ENCODE peak calls at places on chromosomes 16 and 17, in four cellular contexts. S, U, R and V are unnamed samples.

GRCh38 chr17:57584050-57584551 is 161.0 kb downstream of the CCDC182 start:
- DNase-seq in S (no peak), U (no peak), R (no peak), V (no peak)

GRCh38 chr16:6193718-6194117 is 1096.1 kb upstream of the EEF2KMT start:
- DNase-seq in S (no peak), U (no peak), R (peak; percentile 39), V (peak; percentile 6)

GRCh38 chr16:56286819-56287218 is 95.5 kb downstream of the GNAO1 start:
- DNase-seq in S (no peak), U (no peak), R (no peak), V (peak; percentile 29)

GRCh38 chr16:10942352-10943297 is at the start of gene DEXI:
- DNase-seq in S (peak; percentile 96), U (peak; percentile 93), R (peak; percentile 97), V (peak; percentile 99)

GRCh38 chr17:44898768-44899073 is 524 bp downstream of the EFTUD2 start:
- DNase-seq in S (no peak), U (no peak), R (no peak), V (no peak)

GRCh38 chr17:57541472-57542394 is 203.4 kb downstream of the CCDC182 start:
- DNase-seq in S (peak; percentile 71), U (no peak), R (peak; percentile 89), V (peak; percentile 78)

GRCh38 chr17:3879591-3880417 is 13.0 kb downstream of the CAMKK1 start:
- DNase-seq in S (no peak), U (no peak), R (no peak), V (no peak)

GRCh38 chr17:39114744-39115534 is 36.5 kb downstream of the PLXDC1 start:
- DNase-seq in S (no peak), U (no peak), R (peak; percentile 26), V (no peak)

GRCh38 chr17:81347437-81347836 is 47.8 kb upstream of the BAHCC1 start:
- DNase-seq in S (no peak), U (no peak), R (no peak), V (no peak)

GRCh38 chr16:68529931-68530667 is 9.0 kb upstream of the ZFP90 start:
- DNase-seq in S (peak; percentile 92), U (peak; percentile 85), R (peak; percentile 92), V (peak; percentile 80)

GRCh38 chr17:39062846-39063680 is 88.4 kb downstream of the PLXDC1 start:
- DNase-seq in S (no peak), U (no peak), R (peak; percentile 48), V (no peak)